ENCODE peak calls at places on chromosome 12, in seven cellular contexts. A is AG04450; G is CD8-positive, alpha-beta T cell; T is epithelial cell of esophagus; V is kidney; D is astrocyte of the cerebellum; X is left ventricle myocardium inferior. E is an unnamed sample.

GRCh38 chr12:59736786-59737185 is 141.0 kb downstream of the SLC16A7 start:
- DNase-seq in V (no peak), T (peak; percentile 77), X (no peak), G (no peak), D (peak; percentile 49), A (peak; percentile 68), E (peak; percentile 16)

GRCh38 chr12:3744216-3744883 is 8.6 kb downstream of the CRACR2A start:
- DNase-seq in V (no peak), A (no peak), T (no peak), D (no peak), X (no peak), G (no peak), E (no peak)

GRCh38 chr12:3040026-3040656 is 37.0 kb upstream of the TSPAN9 start:
- DNase-seq in A (no peak), V (peak; percentile 37), D (no peak), G (no peak), X (no peak), T (no peak), E (no peak)

GRCh38 chr12:45633733-45634132 is 95.8 kb upstream of the ARID2 start:
- DNase-seq in G (no peak), X (no peak), T (no peak), D (no peak), V (no peak), A (no peak), E (no peak)

GRCh38 chr12:107379852-107380567 is 286.7 kb upstream of the CRY1 start:
- DNase-seq in V (no peak), D (no peak), A (no peak), G (no peak), T (peak; percentile 75), X (no peak), E (no peak)

GRCh38 chr12:104411826-104412626 is 44.7 kb upstream of the CHST11 start:
- DNase-seq in V (no peak), G (no peak), D (no peak), A (no peak), X (no peak), T (peak; percentile 61), E (no peak)

GRCh38 chr12:89261982-89262381 is 90.3 kb downstream of the DUSP6 start:
- DNase-seq in V (no peak), D (no peak), A (no peak), T (peak; percentile 13), X (no peak), G (no peak), E (no peak)

GRCh38 chr12:19739195-19739776 is 300.0 kb downstream of the AEBP2 start:
- DNase-seq in T (peak; percentile 64), V (no peak), G (no peak), A (peak; percentile 38), D (peak; percentile 78), X (no peak), E (peak; percentile 87)

GRCh38 chr12:10618338-10618987 is 5.1 kb upstream of the MAGOHB start:
- DNase-seq in A (peak; percentile 41), T (peak; percentile 87), V (no peak), D (peak; percentile 31), G (no peak), X (no peak), E (no peak)

GRCh38 chr12:101925935-101926334 is 48.6 kb downstream of the DRAM1 start:
- DNase-seq in D (no peak), T (no peak), V (no peak), G (no peak), A (no peak), X (no peak), E (no peak)

GRCh38 chr12:966715-967114 is 17.2 kb upstream of the RAD52 start:
- DNase-seq in G (no peak), V (no peak), A (no peak), X (no peak), D (no peak), T (no peak), E (no peak)

GRCh38 chr12:118055144-118055557 is 5.8 kb downstream of the WSB2 start:
- DNase-seq in G (peak; percentile 75), V (no peak), A (no peak), X (no peak), T (peak; percentile 56), D (no peak), E (no peak)

GRCh38 chr12:101459642-101460346 is 15.3 kb upstream of the SPIC start:
- DNase-seq in V (no peak), G (no peak), T (peak; percentile 77), A (no peak), D (no peak), X (no peak), E (no peak)

GRCh38 chr12:24561882-24562760 is 386.8 kb downstream of the BCAT1 start:
- DNase-seq in D (no peak), A (no peak), X (peak; percentile 71), G (no peak), V (peak; percentile 90), T (peak; percentile 25), E (peak; percentile 94)

GRCh38 chr12:96177013-96177412 is 17.2 kb upstream of the ELK3 start:
- DNase-seq in A (no peak), T (peak; percentile 92), X (no peak), D (no peak), G (no peak), V (no peak), E (no peak)

DNA sequence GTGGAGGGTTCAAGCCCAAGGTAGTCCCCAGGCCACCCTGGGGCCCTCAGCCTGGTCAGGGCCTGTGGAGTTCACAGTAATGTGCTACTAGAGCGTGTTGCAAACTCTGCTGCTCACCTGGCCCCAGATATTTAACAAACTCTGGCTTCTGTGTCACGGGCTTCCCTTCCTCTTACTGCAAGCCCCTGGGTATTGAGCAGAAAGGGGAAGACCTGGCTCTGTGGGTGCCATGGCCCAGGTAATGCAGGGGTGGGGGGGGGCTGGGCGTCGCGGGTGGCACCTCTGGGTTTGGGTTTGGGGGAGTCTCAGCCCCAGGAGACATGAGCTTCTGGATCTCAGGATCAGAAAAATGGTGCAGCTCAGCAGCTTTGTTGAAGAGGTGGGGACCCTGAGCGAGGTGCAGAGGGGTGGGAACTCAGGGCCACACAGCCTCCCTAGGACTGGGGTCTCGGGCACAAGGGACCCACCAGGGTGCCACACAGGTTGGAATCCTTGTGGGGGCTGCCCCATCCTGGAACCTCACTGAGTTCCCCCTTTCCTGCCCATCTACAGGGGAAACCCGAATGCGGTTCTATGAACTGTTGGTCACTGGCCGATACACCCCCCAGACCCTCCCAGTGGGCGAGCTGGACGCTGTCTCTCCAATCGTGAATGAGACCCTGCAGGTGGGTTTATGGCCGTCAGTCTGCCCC is 4.0 kb downstream of the SETD1B start:
- DNase-seq in T (no peak), D (no peak), X (no peak), V (peak; percentile 60), G (no peak), A (no peak), E (no peak)
- H3K4me3 ChIP-seq in T (no peak overlapping the region), D (no peak overlapping the region), X (peak overlapping the region; percentile 81), V (no peak overlapping the region), G (peak overlapping the region; percentile 15), A (no peak overlapping the region), E (no peak overlapping the region)

GRCh38 chr12:55705802-55706402 is 1.8 kb downstream of the ITGA7 start:
- DNase-seq in T (no peak), X (no peak), D (no peak), G (no peak), A (no peak), V (peak; percentile 35), E (no peak)

GRCh38 chr12:55703976-55704761 is 3.5 kb downstream of the ITGA7 start:
- DNase-seq in D (no peak), V (peak; percentile 66), X (no peak), A (no peak), G (no peak), T (no peak), E (no peak)

GRCh38 chr12:55706840-55707671 is 648 bp downstream of the ITGA7 start:
- DNase-seq in X (no peak), G (no peak), T (no peak), D (no peak), V (peak; percentile 79), A (no peak), E (no peak)

GRCh38 chr12:55703288-55703687 is 4.4 kb downstream of the ITGA7 start:
- DNase-seq in A (no peak), T (no peak), X (peak; percentile 57), V (peak; percentile 32), D (no peak), G (no peak), E (no peak)

DNA sequence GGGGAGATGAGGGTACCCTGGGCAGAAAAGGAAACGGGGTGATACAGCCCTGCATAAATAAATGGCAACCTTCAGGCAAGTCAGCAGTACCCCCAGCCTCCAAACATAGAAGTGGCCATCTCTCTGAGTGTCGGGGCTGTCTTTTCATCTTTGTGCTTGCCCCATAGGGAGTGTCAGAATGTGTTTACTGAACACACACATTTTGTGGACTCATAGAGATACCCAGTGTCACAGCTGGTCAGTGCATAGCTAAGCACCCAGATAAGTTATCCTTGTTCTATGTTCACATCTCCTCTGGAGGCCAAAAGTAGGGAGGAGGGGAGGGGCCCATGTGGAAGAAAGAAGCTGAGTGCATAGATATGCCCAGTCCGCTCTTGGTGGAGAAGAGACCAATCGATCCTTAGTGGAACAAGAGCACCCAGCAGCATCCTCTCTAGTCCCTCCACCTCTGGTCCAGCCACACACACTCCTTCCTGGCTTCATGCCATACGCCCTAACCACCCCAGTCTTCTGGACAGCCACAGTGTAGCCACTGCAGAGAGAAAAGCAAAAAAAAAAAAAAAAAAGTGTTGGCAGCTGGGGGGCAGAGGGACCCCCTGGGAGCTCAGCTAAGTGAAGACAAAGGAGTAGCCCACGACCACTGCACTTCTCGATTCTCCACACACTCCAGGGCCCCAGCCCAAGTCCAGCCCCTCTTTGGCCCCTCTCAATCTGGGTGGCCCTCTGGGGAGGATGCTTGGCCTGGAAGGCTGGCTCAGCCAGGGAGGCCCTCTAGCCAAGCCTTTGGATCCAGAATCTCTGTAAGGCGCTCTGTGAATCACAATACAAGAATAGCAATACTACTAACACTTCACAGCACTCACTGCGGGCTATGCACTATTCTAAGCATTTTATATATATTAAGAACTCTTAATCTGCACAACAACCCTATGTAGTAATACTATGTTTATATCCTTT is 2.6 kb downstream of the ITGA7 start:
- DNase-seq in X (peak; percentile 5), G (no peak), T (no peak), V (peak; percentile 37), A (no peak), D (no peak), E (no peak)
- H3K4me3 ChIP-seq in X (peak overlapping the region; percentile 80), G (no peak overlapping the region), T (no peak overlapping the region), V (no peak overlapping the region), A (no peak overlapping the region), D (no peak overlapping the region), E (no peak overlapping the region)

DNA sequence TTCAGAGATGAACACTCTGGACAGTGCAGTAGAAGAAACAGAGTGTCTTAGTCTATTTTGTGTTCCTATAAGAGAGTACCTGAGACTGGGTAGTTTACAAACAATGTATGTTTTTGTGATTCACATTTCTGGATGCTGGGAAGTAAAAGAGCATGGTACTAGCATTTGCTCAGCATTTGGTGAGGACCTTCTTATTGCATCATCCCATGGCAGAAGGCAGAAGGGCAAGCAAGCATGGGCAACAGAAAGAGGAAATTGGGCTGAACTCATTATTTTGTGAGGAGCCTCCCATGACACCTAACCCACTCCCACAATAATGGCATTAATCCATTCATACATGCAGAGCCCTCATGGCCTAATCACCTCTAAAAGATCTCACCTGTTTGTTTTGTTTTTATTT is 8.0 kb downstream of the ANKS1B start:
- DNase-seq in G (no peak), D (no peak), V (no peak), X (no peak), T (no peak), A (no peak), E (no peak)
- H3K4me3 ChIP-seq in G (no peak overlapping the region), D (no peak overlapping the region), V (no peak overlapping the region), X (no peak overlapping the region), T (no peak overlapping the region), A (no peak overlapping the region), E (no peak overlapping the region)

DNA sequence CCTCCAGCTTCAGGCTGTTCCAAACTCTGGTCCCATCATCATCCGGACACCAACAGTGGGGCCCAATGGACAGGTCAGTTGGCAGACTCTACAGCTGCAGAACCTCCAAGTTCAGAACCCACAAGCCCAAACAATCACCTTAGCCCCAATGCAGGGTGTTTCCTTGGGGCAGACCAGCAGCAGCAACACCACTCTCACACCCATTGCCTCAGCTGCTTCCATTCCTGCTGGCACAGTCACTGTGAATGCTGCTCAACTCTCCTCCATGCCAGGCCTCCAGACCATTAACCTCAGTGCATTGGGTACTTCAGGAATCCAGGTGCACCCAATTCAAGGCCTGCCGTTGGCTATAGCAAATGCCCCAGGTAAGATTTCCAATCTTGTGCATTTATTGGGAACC is 3.3 kb downstream of the SP1 start:
- DNase-seq in V (peak; percentile 31), G (no peak), X (no peak), T (peak; percentile 42), D (no peak), A (no peak), E (no peak)
- H3K4me3 ChIP-seq in V (peak overlapping the region; percentile 43), G (no peak overlapping the region), X (peak overlapping the region; percentile 73), T (peak overlapping the region; percentile 25), D (peak overlapping the region; percentile 26), A (peak overlapping the region; percentile 49), E (peak overlapping the region; percentile 8)